ENCODE peak calls at places on chromosomes 4 and X, in ten cellular contexts. O is chondrocyte, E is sigmoid colon, L is H4, U is GM20000, M is SW480, W is heart right ventricle, N is stomach, B is HuH-7.5, Y is activated T-cell treated with anti-CD3 and anti-CD28 coated beads for 1 hour. X is an unnamed sample.

GRCh38 chr4:175435437-175435836 is 376.6 kb downstream of the GPM6A start:
- DNase-seq in U (no peak), W (no peak), E (no peak), O (no peak), M (no peak), N (no peak), Y (no peak), L (peak), B (no peak), X (no peak)

GRCh38 chr4:113653871-113654270 is 107.7 kb downstream of the CAMK2D start:
- DNase-seq in E (no peak), M (no peak), W (no peak), N (no peak), Y (no peak), O (no peak), L (no peak), B (no peak), U (no peak), X (no peak)

GRCh38 chr4:137755033-137755471 is 222.8 kb upstream of the PCDH18 start:
- DNase-seq in W (no peak), B (no peak), L (no peak), E (no peak), Y (no peak), N (no peak), O (no peak), M (no peak), U (no peak), X (peak)

GRCh38 chr4:74640111-74640903 is 154.0 kb downstream of the BTC start:
- DNase-seq in Y (no peak), O (no peak), B (no peak), W (no peak), M (no peak), L (peak), U (no peak), E (no peak), N (no peak), X (peak)

GRCh38 chr4:67452100-67452887 is 93.0 kb downstream of the CENPC start:
- DNase-seq in Y (no peak), N (no peak), W (no peak), B (no peak), O (no peak), L (no peak), M (no peak), U (no peak), E (no peak), X (no peak)

GRCh38 chr4:150012851-150013360 is 65.3 kb upstream of the DCLK2 start:
- DNase-seq in O (no peak), E (no peak), Y (no peak), B (no peak), L (no peak), N (no peak), M (no peak), U (no peak), W (no peak), X (no peak)

GRCh38 chrX:68574240-68574639 is 73.2 kb upstream of the STARD8 start:
- DNase-seq in W (no peak), O (no peak), N (no peak), M (no peak), B (no peak), E (no peak), U (no peak), Y (no peak), L (no peak), X (no peak)

GRCh38 chr4:28225005-28225404 is 1364.4 kb downstream of the STIM2 start:
- DNase-seq in Y (no peak), E (no peak), N (no peak), M (peak), W (no peak), U (no peak), B (no peak), O (no peak), L (peak), X (peak)

GRCh38 chrX:123756320-123756719 is 23.5 kb upstream of the THOC2 start:
- DNase-seq in B (no peak), E (peak), U (no peak), O (no peak), L (no peak), W (no peak), N (no peak), M (no peak), Y (no peak), X (no peak)

GRCh38 chrX:16785247-16786138 is 773 bp upstream of the TXLNG start:
- DNase-seq in W (no peak), N (peak), B (no peak), U (no peak), M (peak), Y (no peak), O (no peak), E (peak), L (no peak), X (no peak)

GRCh38 chr4:113049421-113050355 is at the start of gene ANK2:
- DNase-seq in M (no peak), E (no peak), U (no peak), L (no peak), Y (no peak), W (no peak), O (no peak), N (no peak), B (no peak), X (no peak)

GRCh38 chr4:153242848-153243324 is 38.6 kb downstream of the TRIM2 start:
- DNase-seq in N (no peak), E (no peak), B (no peak), U (no peak), Y (no peak), M (peak), L (no peak), W (no peak), O (no peak), X (no peak)

GRCh38 chr4:165079476-165079875 is 25.8 kb downstream of the TRIM75 start:
- DNase-seq in O (no peak), N (no peak), E (no peak), U (no peak), L (no peak), M (no peak), B (no peak), Y (no peak), W (peak), X (peak)

GRCh38 chr4:159937595-159937994 is 834.7 kb downstream of the RAPGEF2 start:
- DNase-seq in Y (no peak), U (no peak), W (no peak), B (no peak), N (no peak), E (no peak), M (no peak), O (no peak), L (no peak), X (no peak)

GRCh38 chr4:110869114-110869513 is 246.2 kb upstream of the PITX2 start:
- DNase-seq in E (no peak), O (no peak), M (no peak), L (no peak), N (no peak), B (no peak), W (no peak), Y (no peak), U (no peak), X (peak)

GRCh38 chr4:1571986-1572385 is 112.1 kb downstream of the FAM53A start:
- DNase-seq in Y (no peak), M (no peak), B (no peak), O (peak), L (no peak), E (peak), U (no peak), N (no peak), W (no peak), X (no peak)

GRCh38 chr4:168558587-168558986 is 61.7 kb downstream of the PALLD start:
- DNase-seq in O (no peak), M (no peak), Y (no peak), W (no peak), L (no peak), B (no peak), E (no peak), N (no peak), U (no peak), X (peak)

GRCh38 chr4:133982533-133983224 is 218.9 kb downstream of the PABPC4L start:
- DNase-seq in U (no peak), L (no peak), B (no peak), O (no peak), Y (no peak), W (no peak), M (no peak), E (no peak), N (no peak), X (no peak)

GRCh38 chr4:101198741-101199339 is 148.5 kb downstream of the PPP3CA start:
- DNase-seq in W (no peak), N (no peak), L (no peak), O (no peak), E (no peak), B (no peak), M (no peak), U (no peak), Y (no peak), X (no peak)

GRCh38 chr4:125187221-125187620 is 127.5 kb upstream of the FAT4 start:
- DNase-seq in E (no peak), M (no peak), O (no peak), L (no peak), W (no peak), N (no peak), U (no peak), B (no peak), Y (no peak), X (peak)

GRCh38 chr4:160175064-160175643 is 1072.3 kb downstream of the RAPGEF2 start:
- DNase-seq in W (no peak), N (no peak), L (peak), B (no peak), Y (no peak), U (no peak), E (no peak), O (peak), M (no peak), X (peak)

GRCh38 chr4:174592256-174592984 is 70.1 kb upstream of the HPGD start:
- DNase-seq in U (no peak), Y (no peak), L (no peak), N (no peak), E (no peak), O (no peak), W (no peak), M (no peak), B (no peak), X (no peak)

GRCh38 chr4:121977251-121978168 is 25.6 kb upstream of the TRPC3 start:
- DNase-seq in E (no peak), U (peak), O (no peak), N (no peak), B (no peak), M (no peak), L (no peak), W (no peak), Y (no peak), X (no peak)

GRCh38 chr4:1383728-1384591 is 22.3 kb downstream of the NKX1-1 start:
- DNase-seq in M (no peak), B (no peak), U (no peak), E (peak), L (no peak), Y (no peak), O (peak), W (no peak), N (no peak), X (no peak)

GRCh38 chr4:152118819-152119553 is 358.2 kb upstream of the GATB start:
- DNase-seq in B (no peak), U (no peak), L (no peak), E (no peak), O (no peak), N (no peak), Y (no peak), W (no peak), M (no peak), X (no peak)

GRCh38 chr4:149896428-149896827 is 80.8 kb upstream of the IQCM start:
- DNase-seq in B (no peak), N (no peak), W (no peak), E (no peak), M (peak), O (no peak), Y (no peak), L (peak), U (no peak), X (peak)

GRCh38 chr4:184316821-184317220 is 99.1 kb upstream of the ENPP6 start:
- DNase-seq in U (no peak), L (no peak), M (no peak), Y (no peak), O (no peak), B (no peak), W (no peak), N (no peak), E (no peak), X (no peak)

GRCh38 chrX:70479197-70479969 is 34.7 kb downstream of the DLG3 start:
- DNase-seq in E (no peak), U (no peak), O (no peak), M (peak), B (no peak), L (peak), Y (no peak), N (no peak), W (no peak), X (peak)

GRCh38 chr4:36280555-36280954 is 861 bp upstream of the DTHD1 start:
- DNase-seq in B (no peak), W (no peak), Y (no peak), M (no peak), E (no peak), O (no peak), N (no peak), L (no peak), U (no peak), X (peak)

X was measured in kidney tubule cell.